ENCODE peak calls at places on chromosomes 6 and 20, in four cellular contexts. O is left ventricle myocardium inferior, A is fibroblast of pulmonary artery, S is hepatocyte. N is an unnamed sample.

GRCh38 chr20:49115565-49115964 is 69.5 kb downstream of the CSE1L start:
- DNase-seq in A (peak; percentile 50), S (no peak), O (no peak), N (no peak)

GRCh38 chr6:3403244-3404154 is 53.4 kb downstream of the SLC22A23 start:
- DNase-seq in A (no peak), S (peak; percentile 84), O (no peak), N (no peak)

GRCh38 chr6:18405477-18406293 is 18.5 kb downstream of the RNF144B start:
- DNase-seq in O (no peak), S (peak; percentile 52), A (peak; percentile 74), N (no peak)

GRCh38 chr6:119034827-119035458 is 43.5 kb downstream of the FAM184A start:
- DNase-seq in S (peak; percentile 22), A (peak; percentile 15), O (no peak), N (no peak)

GRCh38 chr20:20480689-20481088 is 112.8 kb downstream of the INSM1 start:
- DNase-seq in S (peak; percentile 40), O (no peak), A (peak; percentile 76), N (no peak)

GRCh38 chr6:155187096-155187495 is 76.7 kb upstream of the CLDN20 start:
- DNase-seq in A (no peak), S (no peak), O (no peak), N (no peak)

GRCh38 chr6:159977242-159978214 is 8.6 kb downstream of the IGF2R start:
- DNase-seq in O (peak; percentile 76), A (peak; percentile 87), S (no peak), N (no peak)

GRCh38 chr6:52522151-52522626 is 54.7 kb downstream of the TRAM2 start:
- DNase-seq in O (peak; percentile 61), S (no peak), A (peak; percentile 81), N (no peak)

GRCh38 chr6:95574811-95575210 is 2.5 kb upstream of the MANEA start:
- DNase-seq in A (peak; percentile 77), S (peak; percentile 6), O (no peak), N (no peak)

GRCh38 chr20:7859371-7859802 is 80.9 kb downstream of the HAO1 start:
- DNase-seq in A (peak; percentile 84), O (no peak), S (peak; percentile 62), N (peak; percentile 32)

GRCh38 chr6:25014806-25015560 is 79.2 kb upstream of the RIPOR2 start:
- DNase-seq in S (peak; percentile 51), O (no peak), A (peak; percentile 90), N (no peak)

GRCh38 chr6:25012657-25013056 is 76.9 kb upstream of the RIPOR2 start:
- DNase-seq in A (peak; percentile 82), O (no peak), S (no peak), N (no peak)

GRCh38 chr6:25016311-25016710 is 80.6 kb upstream of the RIPOR2 start:
- DNase-seq in O (no peak), A (no peak), S (no peak), N (no peak)

GRCh38 chr6:25013249-25013648 is 77.5 kb upstream of the RIPOR2 start:
- DNase-seq in A (no peak), S (no peak), O (no peak), N (no peak)

DNA sequence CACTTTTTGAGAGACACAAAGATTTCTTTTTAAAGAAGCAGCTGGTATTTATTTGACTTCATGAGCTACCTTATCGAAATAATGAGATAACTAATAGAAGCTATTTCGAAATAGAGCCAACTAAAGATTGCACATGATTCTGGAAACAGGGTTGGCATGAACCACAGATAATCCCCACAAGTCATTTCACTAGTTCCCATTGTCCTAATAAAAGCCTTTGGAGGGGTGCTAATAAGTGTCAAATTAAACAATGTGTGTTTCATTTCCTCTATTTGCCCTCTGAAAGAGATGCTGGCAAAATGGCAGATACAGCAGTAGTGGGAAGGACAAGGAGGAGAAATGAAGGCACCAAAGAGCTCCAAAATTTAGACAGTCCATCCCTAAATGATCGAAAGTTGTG is 78.6 kb upstream of the RIPOR2 start:
- DNase-seq in A (no peak), S (no peak), O (no peak), N (no peak)
- H3K4me3 ChIP-seq in A (no peak overlapping the region), S (no peak overlapping the region), O (no peak overlapping the region), N (no peak overlapping the region)

GRCh38 chr6:7249391-7249790 is 63.6 kb downstream of the SSR1 start:
- DNase-seq in A (no peak), O (no peak), S (no peak), N (no peak)

GRCh38 chr6:7246401-7247178 is 66.4 kb downstream of the SSR1 start:
- DNase-seq in A (no peak), O (peak; percentile 14), S (no peak), N (no peak)

GRCh38 chr6:7245668-7246393 is 67.2 kb downstream of the SSR1 start:
- DNase-seq in S (no peak), O (no peak), A (no peak), N (no peak)

GRCh38 chr6:7247179-7247456 is 65.9 kb downstream of the SSR1 start:
- DNase-seq in S (no peak), A (no peak), O (no peak), N (no peak)

GRCh38 chr6:7247828-7248227 is 65.2 kb downstream of the SSR1 start:
- DNase-seq in O (peak; percentile 13), S (no peak), A (no peak), N (no peak)
- H3K4me3 ChIP-seq in O (no peak overlapping the region), S (no peak overlapping the region), A (no peak overlapping the region), N (no peak overlapping the region)

GRCh38 chr6:29552512-29553051 is 7.0 kb downstream of the UBD start:
- DNase-seq in S (peak; percentile 42), A (peak; percentile 81), O (no peak), N (peak; percentile 77)

GRCh38 chr6:29557320-29557719 is 2.2 kb downstream of the UBD start:
- DNase-seq in S (no peak), O (no peak), A (no peak), N (no peak)

GRCh38 chr6:29554764-29555163 is 4.8 kb downstream of the UBD start:
- DNase-seq in S (no peak), O (no peak), A (no peak), N (no peak)

GRCh38 chr6:29558439-29559079 is 973 bp downstream of the UBD start:
- DNase-seq in O (no peak), A (no peak), S (no peak), N (no peak)

DNA sequence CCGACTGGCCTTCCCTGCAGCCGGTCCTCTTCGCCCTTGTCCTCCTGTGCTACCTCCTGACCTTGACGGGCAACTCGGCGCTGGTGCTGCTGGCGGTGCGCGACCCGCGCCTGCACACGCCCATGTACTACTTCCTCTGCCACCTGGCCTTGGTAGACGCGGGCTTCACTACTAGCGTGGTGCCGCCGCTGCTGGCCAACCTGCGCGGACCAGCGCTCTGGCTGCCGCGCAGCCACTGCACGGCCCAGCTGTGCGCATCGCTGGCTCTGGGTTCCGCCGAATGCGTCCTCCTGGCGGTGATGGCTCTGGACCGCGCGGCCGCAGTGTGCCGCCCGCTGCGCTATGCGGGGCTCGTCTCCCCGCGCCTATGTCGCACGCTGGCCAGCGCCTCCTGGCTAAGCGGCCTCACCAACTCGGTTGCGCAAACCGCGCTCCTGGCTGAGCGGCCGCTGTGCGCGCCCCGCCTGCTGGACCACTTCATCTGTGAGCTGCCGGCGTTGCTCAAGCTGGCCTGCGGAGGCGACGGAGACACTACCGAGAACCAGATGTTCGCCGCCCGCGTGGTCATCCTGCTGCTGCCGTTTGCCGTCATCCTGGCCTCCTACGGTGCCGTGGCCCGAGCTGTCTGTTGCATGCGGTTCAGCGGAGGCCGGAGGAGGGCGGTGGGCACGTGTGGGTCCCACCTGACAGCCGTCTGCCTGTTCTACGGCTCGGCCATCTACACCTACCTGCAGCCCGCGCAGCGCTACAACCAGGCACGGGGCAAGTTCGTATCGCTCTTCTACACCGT is 6.1 kb downstream of the UBD start:
- DNase-seq in S (peak; percentile 88), O (peak; percentile 73), A (peak; percentile 64), N (no peak)
- H3K4me3 ChIP-seq in S (peak overlapping the region; percentile 33), O (peak overlapping the region; percentile 65), A (no peak overlapping the region), N (no peak overlapping the region)

GRCh38 chr20:38726849-38727601 is 2.7 kb downstream of the SLC32A1 start:
- DNase-seq in S (no peak), A (peak; percentile 18), O (no peak), N (no peak)

GRCh38 chr20:38724603-38725457 is 544 bp downstream of the SLC32A1 start:
- DNase-seq in O (no peak), S (no peak), A (no peak), N (peak; percentile 83)

GRCh38 chr20:38725959-38726848 is 1.9 kb downstream of the SLC32A1 start:
- DNase-seq in O (no peak), S (peak; percentile 48), A (peak; percentile 39), N (no peak)

GRCh38 chr20:38723982-38724602 is at the start of gene SLC32A1:
- DNase-seq in O (no peak), A (no peak), S (peak; percentile 34), N (no peak)

DNA sequence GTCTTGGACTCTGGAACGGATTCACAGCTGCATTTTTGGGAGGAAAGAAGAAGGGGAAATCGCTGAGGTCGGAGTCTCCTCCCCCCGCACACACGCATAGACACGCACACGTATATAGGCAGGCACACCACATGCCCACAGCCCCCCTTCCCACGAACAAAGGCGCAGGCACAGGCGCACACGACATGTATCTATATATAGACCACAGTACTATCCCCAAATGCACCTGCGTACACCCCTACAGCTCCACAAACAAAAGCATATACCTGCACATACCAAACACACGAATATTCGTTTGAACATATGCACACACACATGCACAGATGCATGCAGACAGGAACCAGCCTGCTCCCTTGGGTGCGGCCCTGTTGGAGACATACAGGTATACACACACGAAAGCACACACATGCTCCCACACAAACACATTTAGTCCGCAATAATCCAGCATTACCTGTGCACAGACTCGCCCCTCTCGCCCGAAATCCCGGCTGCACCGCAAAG is 1.2 kb downstream of the SLC32A1 start:
- DNase-seq in O (no peak), S (no peak), A (no peak), N (no peak)
- H3K4me3 ChIP-seq in O (no peak overlapping the region), S (no peak overlapping the region), A (no peak overlapping the region), N (peak overlapping the region; percentile 40)

GRCh38 chr6:56840467-56841371 is 114.2 kb upstream of the BEND6 start:
- DNase-seq in O (no peak), S (peak; percentile 30), A (peak; percentile 68), N (no peak)

GRCh38 chr6:56839533-56840183 is 115.2 kb upstream of the BEND6 start:
- DNase-seq in A (no peak), S (no peak), O (no peak), N (no peak)

GRCh38 chr6:56838016-56838555 is 116.8 kb upstream of the BEND6 start:
- DNase-seq in A (no peak), S (no peak), O (no peak), N (no peak)

GRCh38 chr6:56837322-56837894 is 117.5 kb upstream of the BEND6 start:
- DNase-seq in O (no peak), A (no peak), S (no peak), N (no peak)

GRCh38 chr6:56838965-56839364 is 115.9 kb upstream of the BEND6 start:
- DNase-seq in A (no peak), O (no peak), S (no peak), N (no peak)
- H3K4me3 ChIP-seq in A (no peak overlapping the region), O (peak overlapping the region; percentile 78), S (no peak overlapping the region), N (no peak overlapping the region)

DNA sequence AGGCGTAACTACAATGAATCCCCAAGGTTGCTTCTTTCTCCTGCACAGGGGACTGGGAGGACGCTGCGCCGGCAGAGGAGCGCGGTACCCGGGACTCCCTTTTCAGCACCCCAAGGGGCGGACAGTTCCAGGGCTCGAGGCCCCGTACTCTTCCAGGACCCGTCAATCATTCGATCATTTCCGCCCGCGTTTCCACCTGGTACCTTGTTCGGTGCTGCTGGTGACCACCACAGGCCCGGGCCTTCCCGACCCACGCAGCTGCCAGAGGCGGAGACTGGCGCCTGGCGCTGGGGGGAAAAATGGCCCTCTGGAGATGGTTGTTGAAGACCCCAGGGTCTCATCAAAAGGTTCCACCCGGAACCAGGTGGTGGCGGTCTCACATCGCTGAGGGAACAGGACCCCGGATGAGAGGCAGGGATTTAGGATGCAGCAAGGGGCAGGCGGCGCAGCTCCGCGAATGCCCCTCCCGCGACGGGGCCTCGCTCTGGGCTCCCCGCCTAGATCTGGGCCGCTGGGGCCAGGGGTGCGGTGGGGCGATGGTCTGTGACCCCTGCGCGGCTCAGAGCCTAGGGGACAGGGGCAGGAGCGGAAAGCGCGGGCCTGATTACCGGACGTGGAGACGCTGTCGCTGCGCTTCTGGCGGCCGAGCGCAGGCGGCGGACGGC is 744 bp downstream of the VSX1 start:
- DNase-seq in A (peak; percentile 22), O (no peak), S (peak; percentile 71), N (no peak)
- H3K4me3 ChIP-seq in A (no peak overlapping the region), O (peak overlapping the region; percentile 28), S (no peak overlapping the region), N (no peak overlapping the region)